ENCODE peak calls at places on chromosomes 6 and 20, in six cellular contexts. J is HTR-8/SVneo, K is Right ventricle myocardium inferior, L is brain microvascular endothelial cell, W is neural progenitor cell, O is ovary. M is an unnamed sample.

GRCh38 chr20:63664861-63665594 is 6.9 kb downstream of the RTEL1 start:
- DNase-seq in O (peak; percentile 54), W (peak; percentile 78), K (no peak), J (no peak), L (no peak), M (no peak)

GRCh38 chr6:75224303-75224926 is 18.6 kb upstream of the COL12A1 start:
- DNase-seq in K (no peak), O (no peak), J (no peak), L (no peak), W (no peak), M (no peak)

GRCh38 chr6:81792826-81793225 is 40.3 kb upstream of the TENT5A start:
- DNase-seq in J (no peak), W (no peak), K (no peak), O (no peak), L (no peak), M (peak; percentile 60)

GRCh38 chr6:149077208-149077607 is 240.3 kb upstream of the TAB2 start:
- DNase-seq in W (no peak), J (no peak), O (no peak), K (no peak), L (peak; percentile 90), M (no peak)

GRCh38 chr20:48783533-48784272 is 44.1 kb downstream of the PREX1 start:
- DNase-seq in L (peak; percentile 67), O (no peak), K (no peak), J (no peak), W (no peak), M (no peak)

GRCh38 chr6:45625191-45625664 is 247.5 kb upstream of the SUPT3H start:
- DNase-seq in J (no peak), K (no peak), W (no peak), L (peak; percentile 42), O (no peak), M (peak; percentile 43)

GRCh38 chr6:161216616-161217205 is 57.1 kb downstream of the AGPAT4 start:
- DNase-seq in O (no peak), W (no peak), J (no peak), L (no peak), K (no peak), M (no peak)

GRCh38 chr20:15496501-15497039 is 1076.7 kb downstream of the KIF16B start:
- DNase-seq in K (no peak), L (no peak), O (no peak), J (no peak), W (no peak), M (no peak)

GRCh38 chr20:60473240-60473639 is 515.0 kb downstream of the CDH26 start:
- DNase-seq in J (no peak), K (no peak), W (no peak), O (no peak), L (no peak), M (no peak)

GRCh38 chr6:108716801-108717791 is 131.1 kb upstream of the ARMC2 start:
- DNase-seq in L (no peak), O (no peak), W (no peak), J (no peak), K (no peak), M (no peak)

GRCh38 chr6:131134950-131135243 is 370 bp upstream of the AKAP7 start:
- DNase-seq in O (no peak), J (no peak), L (no peak), K (no peak), W (no peak), M (no peak)

GRCh38 chr6:1832358-1832757 is 222.6 kb downstream of the FOXC1 start:
- DNase-seq in W (no peak), L (no peak), K (no peak), O (no peak), J (no peak), M (no peak)

GRCh38 chr20:309306-309840 is 12.0 kb downstream of the ZCCHC3 start:
- DNase-seq in J (no peak), O (no peak), K (no peak), L (no peak), W (no peak), M (no peak)

GRCh38 chr20:47540443-47541354 is 39.0 kb downstream of the NCOA3 start:
- DNase-seq in K (no peak), O (no peak), W (no peak), L (no peak), J (peak; percentile 59), M (peak; percentile 34)

GRCh38 chr20:22303523-22303922 is 280.8 kb downstream of the FOXA2 start:
- DNase-seq in K (no peak), O (no peak), J (no peak), L (no peak), W (peak; percentile 15), M (peak; percentile 16)

GRCh38 chr6:74656442-74656841 is 549.4 kb downstream of the COL12A1 start:
- DNase-seq in W (no peak), K (no peak), L (no peak), J (no peak), O (no peak), M (no peak)

GRCh38 chr6:131116755-131117360 is 18.4 kb upstream of the AKAP7 start:
- DNase-seq in K (no peak), J (peak; percentile 47), L (peak; percentile 42), W (peak; percentile 33), O (no peak), M (peak; percentile 45)

GRCh38 chr20:62792940-62793756 is 3.1 kb upstream of the MRGBP start:
- DNase-seq in K (no peak), L (no peak), W (no peak), O (peak; percentile 49), J (no peak), M (no peak)

GRCh38 chr6:34235605-34236422 is 859 bp upstream of the HMGA1 start:
- DNase-seq in J (peak; percentile 84), O (peak; percentile 59), W (peak; percentile 96), L (peak; percentile 75), K (peak; percentile 89), M (peak; percentile 63)

GRCh38 chr6:43016935-43017334 is 2.9 kb downstream of the KLHDC3 start:
- DNase-seq in W (no peak), K (peak; percentile 73), O (no peak), J (no peak), L (no peak), M (no peak)

GRCh38 chr6:107585815-107586435 is 96.0 kb downstream of the SOBP start:
- DNase-seq in L (no peak), W (no peak), O (no peak), J (no peak), K (no peak), M (no peak)

GRCh38 chr6:26067367-26067766 is 19.9 kb upstream of the HFE start:
- DNase-seq in J (no peak), W (no peak), L (no peak), O (no peak), K (no peak), M (no peak)

GRCh38 chr6:73547046-73547445 is 26.2 kb upstream of the EEF1A1 start:
- DNase-seq in J (no peak), L (no peak), W (no peak), K (no peak), O (no peak), M (no peak)

GRCh38 chr20:45014671-45015415 is 48.5 kb downstream of the STK4 start:
- DNase-seq in K (no peak), W (no peak), L (peak; percentile 59), J (peak; percentile 67), O (no peak), M (peak; percentile 69)